ENCODE peak calls at places on chromosomes 4 and X, in five cellular contexts. E is WTC11, Z is endothelial cell of umbilical vein, H is H1, G is HepG2. P is an unnamed sample.

GRCh38 chr4:82797591-82798081 is 960 bp downstream of the SCD5 start:
- DNase-seq in Z (peak), G (no peak), H (peak), E (peak), P (no peak)

GRCh38 chrX:110691446-110691845 is 104.2 kb downstream of the CHRDL1 start:
- DNase-seq in G (no peak), E (no peak), Z (no peak), H (no peak), P (no peak)

GRCh38 chrX:28022371-28022770 is 41.1 kb upstream of the DCAF8L1 start:
- DNase-seq in G (no peak), Z (no peak), H (no peak), E (no peak), P (no peak)

GRCh38 chr4:40033603-40034002 is 23.0 kb upstream of the N4BP2 start:
- DNase-seq in G (no peak), E (no peak), H (no peak), Z (no peak), P (no peak)

GRCh38 chr4:66187175-66187720 is 517.0 kb upstream of the EPHA5 start:
- DNase-seq in G (no peak), H (no peak), Z (no peak), E (no peak), P (no peak)

GRCh38 chr4:89284828-89285227 is 22.8 kb downstream of the GPRIN3 start:
- DNase-seq in E (no peak), G (no peak), Z (no peak), H (no peak), P (peak)

GRCh38 chr4:180164799-180165198 is 2078.4 kb upstream of the TENM3 start:
- DNase-seq in G (peak), Z (no peak), E (no peak), H (no peak), P (no peak)

GRCh38 chr4:20418865-20419451 is 167.3 kb downstream of the SLIT2 start:
- DNase-seq in E (no peak), G (peak), Z (peak), H (no peak), P (peak)

GRCh38 chrX:7088968-7089615 is 58.4 kb upstream of the STS start:
- DNase-seq in H (no peak), Z (no peak), G (no peak), E (peak), P (no peak)

GRCh38 chr4:120754590-120754989 is 167.9 kb downstream of the PRDM5 start:
- DNase-seq in E (no peak), Z (no peak), G (no peak), H (no peak), P (no peak)

GRCh38 chrX:53374923-53375322 is 47.5 kb downstream of the SMC1A start:
- DNase-seq in G (no peak), E (no peak), H (no peak), Z (no peak), P (peak)

GRCh38 chr4:34972189-34972588 is 1272.1 kb downstream of the ARAP2 start:
- DNase-seq in E (no peak), G (no peak), Z (no peak), H (no peak), P (no peak)

GRCh38 chr4:15451181-15451865 is 18.4 kb upstream of the CC2D2A start:
- DNase-seq in Z (peak), G (no peak), H (no peak), E (no peak), P (no peak)

GRCh38 chr4:29047341-29048041 is 1672.7 kb upstream of the PCDH7 start:
- DNase-seq in Z (no peak), G (no peak), E (no peak), H (no peak), P (no peak)

GRCh38 chr4:33425916-33426315 is 2705.7 kb downstream of the PCDH7 start:
- DNase-seq in E (no peak), H (no peak), G (no peak), Z (no peak), P (no peak)

GRCh38 chrX:19585370-19586082 is 70.2 kb upstream of the MAP3K15 start:
- DNase-seq in Z (no peak), G (no peak), E (no peak), H (no peak), P (no peak)

GRCh38 chr4:85825937-85826678 is 351.2 kb downstream of the ARHGAP24 start:
- DNase-seq in H (peak), G (peak), E (peak), Z (peak), P (peak)

DNA sequence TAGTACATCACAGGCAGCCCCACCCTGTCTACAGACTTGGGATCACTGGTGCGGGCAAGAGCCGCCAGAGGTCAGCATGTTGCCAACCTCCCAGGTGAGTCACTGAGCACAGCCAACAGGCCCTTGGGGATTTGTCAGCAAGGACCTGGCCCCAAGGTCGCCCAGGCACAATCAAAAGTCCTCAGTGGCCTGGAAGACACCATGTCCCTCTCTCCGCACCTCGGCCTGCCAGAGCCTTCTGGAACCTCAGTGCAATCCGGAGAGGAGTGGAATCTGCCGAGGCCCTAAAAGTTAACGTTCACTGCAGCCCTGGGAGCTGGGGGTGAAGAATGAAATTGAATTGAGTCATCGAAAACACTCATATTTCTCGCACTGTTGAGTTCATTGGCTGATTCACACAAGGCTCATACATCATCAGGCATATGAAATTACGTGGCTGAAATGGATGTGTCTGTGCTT is 74.3 kb downstream of the WFS1 start:
- DNase-seq in E (no peak), G (peak), Z (no peak), H (no peak), P (peak)
- TF ChIP-seq JUN in E (no peak), G (no peak), Z (no peak), H (no peak), P (no peak)

GRCh38 chr4:58587856-58588255 is 1477.7 kb upstream of the IGFBP7 start:
- DNase-seq in Z (no peak), G (peak), H (no peak), E (no peak), P (peak)
- TF ChIP-seq JUN in Z (no peak), G (no peak), H (no peak), E (no peak), P (no peak)

DNA sequence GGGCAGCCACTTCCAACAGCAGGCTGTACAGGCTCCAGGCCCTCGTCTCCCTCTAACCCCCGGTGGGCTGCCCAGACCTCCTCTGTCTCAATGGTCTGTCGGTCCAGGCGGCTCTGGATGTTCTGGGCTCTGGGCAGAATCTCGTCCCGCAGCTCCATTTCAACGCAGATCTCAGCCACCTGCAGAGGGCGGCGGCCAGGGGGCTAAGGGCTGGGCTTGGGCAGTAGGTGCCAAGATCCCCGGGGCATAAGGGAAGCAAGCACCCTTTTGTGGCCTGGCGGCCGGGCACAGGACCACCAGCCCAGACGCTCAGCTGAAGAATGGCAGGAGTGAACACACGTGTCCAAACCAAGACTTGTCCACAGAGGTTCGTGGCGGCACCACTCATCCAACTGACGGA is 9.2 kb downstream of the AVPR2 start:
- DNase-seq in H (no peak), E (no peak), G (no peak), Z (no peak), P (no peak)
- TF ChIP-seq JUN in H (no peak), E (no peak), G (no peak), Z (no peak), P (no peak)

GRCh38 chr4:159014896-159015295 is 88.0 kb upstream of the RAPGEF2 start:
- DNase-seq in G (no peak), Z (no peak), H (no peak), E (no peak), P (no peak)
- TF ChIP-seq JUN in G (no peak), Z (no peak), H (no peak), E (no peak), P (no peak)

DNA sequence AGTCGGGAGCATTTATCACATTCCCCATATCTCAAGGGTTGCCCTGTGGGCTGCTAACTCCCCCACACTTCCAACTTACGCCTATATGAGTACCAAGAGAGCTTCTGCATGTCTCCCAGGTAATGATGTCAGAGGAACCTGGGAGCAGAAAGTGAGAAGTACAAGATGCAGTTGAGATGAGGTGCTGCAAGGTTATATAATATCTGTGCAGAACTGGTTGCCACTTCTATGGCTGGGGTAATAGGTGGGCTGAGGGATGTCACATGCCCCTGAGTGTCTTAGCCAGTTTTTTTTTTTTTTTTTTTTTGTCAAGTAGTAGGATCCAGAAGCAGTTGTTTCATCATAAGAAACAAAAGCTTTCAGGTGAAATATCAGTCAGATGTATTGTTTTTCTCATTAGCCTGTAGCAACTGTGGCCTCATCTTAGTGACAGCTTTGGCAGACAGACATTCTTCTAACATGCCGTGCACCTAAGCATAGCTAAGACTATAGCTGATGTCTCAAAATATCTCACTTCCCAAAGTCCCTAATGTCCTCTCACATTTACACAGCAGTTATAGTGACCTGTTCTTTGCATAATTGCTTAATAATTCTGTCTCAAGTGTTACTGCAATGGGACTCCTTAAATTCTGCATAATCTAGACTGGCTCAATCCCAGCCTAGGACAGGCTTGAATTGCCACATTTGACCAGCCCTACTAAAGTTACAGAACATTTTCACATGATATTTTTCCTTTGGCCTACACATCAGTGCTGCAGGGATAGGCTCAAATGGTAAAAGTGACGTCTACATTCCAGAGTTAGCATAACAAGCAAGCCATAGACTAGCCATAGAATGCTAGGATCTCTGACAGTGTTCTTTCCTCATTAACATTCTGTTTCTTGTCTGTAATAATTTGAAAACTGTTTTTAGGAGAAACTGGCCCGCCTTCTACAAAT is 17.9 kb upstream of the MAOB start:
- DNase-seq in E (no peak), H (no peak), Z (no peak), G (no peak), P (no peak)
- TF ChIP-seq JUN in E (no peak), H (no peak), Z (no peak), G (no peak), P (no peak)

GRCh38 chr4:87188932-87189331 is 31.5 kb downstream of the KLHL8 start:
- DNase-seq in H (no peak), G (no peak), Z (no peak), E (no peak), P (no peak)
- TF ChIP-seq JUN in H (no peak), G (no peak), Z (no peak), E (no peak), P (no peak)

GRCh38 chr4:141646969-141647368 is 10.6 kb downstream of the IL15 start:
- DNase-seq in Z (no peak), H (no peak), E (no peak), G (no peak), P (no peak)

GRCh38 chr4:141643557-141643956 is 7.2 kb downstream of the IL15 start:
- DNase-seq in G (no peak), E (no peak), H (no peak), Z (peak), P (peak)

GRCh38 chr4:141642711-141643110 is 6.3 kb downstream of the IL15 start:
- DNase-seq in E (no peak), Z (peak), G (no peak), H (no peak), P (no peak)

GRCh38 chr4:141647982-141648381 is 11.6 kb downstream of the IL15 start:
- DNase-seq in E (no peak), Z (no peak), G (no peak), H (no peak), P (no peak)

GRCh38 chr4:141645611-141646340 is 9.4 kb downstream of the IL15 start:
- DNase-seq in G (no peak), Z (no peak), H (no peak), E (no peak), P (no peak)
- TF ChIP-seq JUN in G (no peak), Z (no peak), H (no peak), E (no peak), P (no peak)

GRCh38 chrX:1313788-1314187 is 22.8 kb upstream of the IL3RA start:
- DNase-seq in H (no peak), G (no peak), E (no peak), Z (no peak), P (no peak)

GRCh38 chrX:1322393-1322792 is 14.2 kb upstream of the IL3RA start:
- DNase-seq in E (no peak), H (no peak), Z (no peak), G (no peak), P (no peak)

GRCh38 chrX:1321689-1322088 is 14.9 kb upstream of the IL3RA start:
- DNase-seq in E (no peak), H (no peak), Z (no peak), G (no peak), P (no peak)

GRCh38 chrX:1316527-1316926 is 20.1 kb upstream of the IL3RA start:
- DNase-seq in G (no peak), Z (no peak), E (no peak), H (no peak), P (no peak)
- TF ChIP-seq JUN in G (no peak), Z (no peak), E (no peak), H (no peak), P (no peak)

GRCh38 chrX:13762015-13762414 is 27.5 kb downstream of the OFD1 start:
- DNase-seq in Z (no peak), E (no peak), G (no peak), H (no peak), P (no peak)

GRCh38 chrX:13761606-13762005 is 27.1 kb downstream of the OFD1 start:
- DNase-seq in Z (no peak), E (peak), H (no peak), G (no peak), P (no peak)

GRCh38 chrX:13756381-13756780 is 21.8 kb downstream of the OFD1 start:
- DNase-seq in H (no peak), E (no peak), G (no peak), Z (no peak), P (no peak)

GRCh38 chrX:13760428-13760827 is 25.9 kb downstream of the OFD1 start:
- DNase-seq in H (no peak), E (no peak), Z (no peak), G (no peak), P (no peak)

DNA sequence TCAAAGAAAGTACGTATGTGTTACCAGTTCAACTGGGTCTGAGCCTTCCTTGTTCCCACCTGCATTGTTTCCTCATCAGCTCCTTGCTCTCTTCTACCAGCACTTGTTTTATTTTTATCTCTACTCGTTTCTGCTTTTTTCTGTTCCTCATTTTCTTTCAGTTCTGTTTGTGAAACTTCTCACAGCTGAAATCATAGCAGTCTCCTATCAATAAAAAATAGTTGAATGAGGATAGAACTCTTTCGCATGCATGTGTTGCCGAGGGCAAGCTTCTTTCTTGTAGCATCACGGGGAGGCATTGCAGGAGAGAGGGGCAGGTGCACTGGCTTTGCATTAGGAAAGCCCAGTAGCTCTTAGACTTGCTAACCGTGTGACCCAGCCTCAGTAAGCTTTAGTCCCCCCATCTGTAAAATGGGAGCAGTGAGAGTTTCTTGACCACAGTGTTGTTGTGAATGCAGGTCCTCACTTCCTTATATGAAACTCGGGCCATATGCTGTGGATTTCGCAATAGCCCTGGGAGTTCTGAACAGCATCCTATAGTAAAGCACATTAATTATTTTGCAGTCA is 24.7 kb downstream of the OFD1 start:
- DNase-seq in G (no peak), E (no peak), H (no peak), Z (no peak), P (no peak)
- TF ChIP-seq JUN in G (no peak), E (no peak), H (no peak), Z (no peak), P (no peak)

DNA sequence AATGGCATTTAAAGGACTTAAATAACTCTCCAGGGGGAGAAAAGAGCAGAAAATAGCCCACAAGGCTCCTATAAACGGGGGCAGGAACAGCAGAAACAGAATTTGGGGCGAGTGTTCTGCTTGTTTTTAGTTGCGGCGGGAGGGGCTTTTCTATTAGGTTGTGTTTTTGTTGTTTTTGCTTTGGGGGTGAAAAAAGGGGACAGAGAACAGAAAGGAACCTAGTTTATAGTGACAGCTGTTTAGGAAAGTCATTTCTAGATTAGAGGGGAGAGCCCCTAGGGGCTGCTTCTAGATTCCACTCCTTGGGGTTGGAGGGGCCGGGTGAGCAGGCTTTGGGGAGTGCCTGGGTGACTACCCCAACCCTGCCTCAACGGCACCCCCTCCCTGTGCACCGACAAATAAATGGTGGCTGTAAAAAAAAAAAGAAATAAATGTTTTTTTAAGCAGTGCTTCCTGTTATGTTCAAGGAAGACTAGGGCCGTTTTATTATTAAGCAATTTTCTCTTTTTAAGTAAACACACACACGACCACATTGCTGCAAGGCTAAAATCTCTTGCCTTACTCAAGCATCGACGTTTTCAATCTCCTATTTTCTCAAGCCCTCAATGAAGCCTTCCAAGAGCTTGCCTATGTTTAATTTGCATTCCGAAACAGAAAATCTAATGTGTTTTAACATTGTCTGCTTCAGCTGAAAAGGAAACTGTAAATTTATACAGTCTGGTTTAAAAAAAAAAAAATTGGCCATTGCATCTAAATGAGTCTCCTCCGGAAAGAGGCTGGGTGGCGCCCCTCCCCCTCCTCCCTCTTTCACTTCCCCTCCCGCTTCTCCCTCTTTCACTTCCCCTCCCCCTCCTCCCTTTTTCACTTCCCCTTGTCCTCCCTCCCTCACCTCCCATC is 123.3 kb upstream of the TBL1X start:
- DNase-seq in Z (peak), G (no peak), E (no peak), H (no peak), P (peak)
- TF ChIP-seq JUN in Z (no peak), G (no peak), E (no peak), H (no peak), P (no peak)